ENCODE peak calls at places on chromosome 9, in six cellular contexts. F is GDM1, X is head of caudate nucleus, I is Right ventricle myocardium superior, J is HFFc6, P is neural progenitor cell. O is an unnamed sample.

GRCh38 chr9:16207161-16207560 is 654.3 kb downstream of the CCDC171 start:
- DNase-seq in F (no peak), X (no peak), I (peak), J (no peak), P (peak), O (peak)

GRCh38 chr9:33024126-33024965 is 727 bp upstream of the DNAJA1 start:
- DNase-seq in F (no peak), X (peak), I (no peak), J (no peak), P (peak), O (peak)

GRCh38 chr9:109063765-109064164 is 50.5 kb upstream of the CTNNAL1 start:
- DNase-seq in F (no peak), X (no peak), I (no peak), J (peak), P (peak), O (no peak)

GRCh38 chr9:31700252-31701045 is 684.0 kb upstream of the ACO1 start:
- DNase-seq in F (no peak), X (no peak), I (no peak), J (no peak), P (no peak), O (no peak)

GRCh38 chr9:128523199-128523925 is 18.8 kb downstream of the GLE1 start:
- DNase-seq in F (no peak), X (peak), I (peak), J (peak), P (peak), O (peak)

GRCh38 chr9:90344013-90344412 is 298.6 kb downstream of the DIRAS2 start:
- DNase-seq in F (no peak), X (no peak), I (no peak), J (no peak), P (peak), O (no peak)

GRCh38 chr9:93020785-93021670 is 37.5 kb upstream of the SUSD3 start:
- DNase-seq in F (no peak), X (no peak), I (peak), J (no peak), P (no peak), O (peak)

GRCh38 chr9:35795701-35796100 is 4.3 kb downstream of the NPR2 start:
- DNase-seq in F (no peak), X (no peak), I (no peak), J (no peak), P (no peak), O (no peak)